ENCODE peak calls at places on chromosomes 5 and 9, in seven cellular contexts. U is mesendoderm, X is HCT116, F is OCI-LY7, D is neuronal stem cell, L is IMR-90, Z is astrocyte. N is an unnamed sample.

GRCh38 chr5:97388794-97389193 is 205.7 kb upstream of the RIOK2 start:
- DNase-seq in U (no peak), F (no peak), L (peak; percentile 63), D (no peak), Z (no peak), X (no peak), N (no peak)

GRCh38 chr5:173395933-173396308 is 67.7 kb upstream of the STC2 start:
- DNase-seq in Z (no peak), F (no peak), D (no peak), U (no peak), L (no peak), X (no peak), N (no peak)

GRCh38 chr5:83147593-83147992 is 70.2 kb downstream of the XRCC4 start:
- DNase-seq in X (no peak), Z (no peak), F (no peak), U (no peak), D (no peak), L (no peak), N (no peak)

GRCh38 chr9:112174965-112175795 is at the start of gene SUSD1:
- DNase-seq in F (no peak), U (peak; percentile 53), L (no peak), Z (no peak), X (no peak), D (peak; percentile 33), N (peak; percentile 72)

GRCh38 chr9:78354324-78354973 is 57.5 kb downstream of the PSAT1 start:
- DNase-seq in F (no peak), Z (no peak), X (no peak), L (no peak), D (no peak), U (no peak), N (no peak)

GRCh38 chr9:83744206-83744605 is 36.4 kb upstream of the UBQLN1 start:
- DNase-seq in F (no peak), U (no peak), X (no peak), D (no peak), L (no peak), Z (no peak), N (no peak)

GRCh38 chr5:1272201-1272600 is 22.7 kb downstream of the TERT start:
- DNase-seq in X (no peak), L (no peak), Z (no peak), F (no peak), D (no peak), U (no peak), N (no peak)

GRCh38 chr9:119868694-119869093 is 499.5 kb upstream of the BRINP1 start:
- DNase-seq in Z (no peak), F (no peak), D (no peak), X (no peak), U (peak; percentile 11), L (no peak), N (no peak)

GRCh38 chr5:173715607-173716006 is 99.2 kb upstream of the BOD1 start:
- DNase-seq in L (peak; percentile 34), X (no peak), U (peak; percentile 38), F (no peak), D (no peak), Z (no peak), N (no peak)

GRCh38 chr5:66829826-66830225 is 233.6 kb downstream of the MAST4 start:
- DNase-seq in D (peak; percentile 8), L (peak; percentile 8), X (no peak), F (no peak), U (peak; percentile 44), Z (peak; percentile 79), N (peak; percentile 36)

GRCh38 chr5:124371121-124371706 is 375.2 kb downstream of the ZNF608 start:
- DNase-seq in F (no peak), L (peak; percentile 4), U (no peak), D (no peak), Z (no peak), X (no peak), N (no peak)

GRCh38 chr5:28369418-28369817 is 1331.0 kb upstream of the CDH9 start:
- DNase-seq in X (no peak), F (no peak), D (no peak), Z (no peak), U (no peak), L (no peak), N (no peak)

GRCh38 chr5:135327429-135328127 is 71.5 kb downstream of the MACROH2A1 start:
- DNase-seq in U (no peak), D (no peak), F (no peak), X (no peak), Z (no peak), L (no peak), N (no peak)

GRCh38 chr5:107604990-107605389 is 65.7 kb downstream of the EFNA5 start:
- DNase-seq in L (peak; percentile 37), F (peak; percentile 29), Z (peak; percentile 21), D (no peak), X (no peak), U (no peak), N (peak; percentile 25)

GRCh38 chr9:87337335-87338074 is 160.2 kb upstream of the DAPK1 start:
- DNase-seq in F (no peak), L (no peak), X (no peak), Z (peak; percentile 63), D (peak; percentile 31), U (peak; percentile 96), N (peak; percentile 94)

GRCh38 chr5:14268236-14268701 is 125.1 kb downstream of the TRIO start:
- DNase-seq in Z (peak; percentile 87), X (peak; percentile 90), U (peak; percentile 98), D (no peak), L (peak; percentile 81), F (no peak), N (no peak)

GRCh38 chr9:469672-470040 is 255.0 kb downstream of the DOCK8 start:
- DNase-seq in D (no peak), L (no peak), F (peak; percentile 86), Z (no peak), X (no peak), U (no peak), N (peak; percentile 56)

GRCh38 chr5:136056336-136056735 is 27.5 kb downstream of the TGFBI start:
- DNase-seq in U (no peak), F (no peak), Z (no peak), L (no peak), X (no peak), D (no peak), N (no peak)

GRCh38 chr5:58085800-58086199 is 374.1 kb downstream of the PLK2 start:
- DNase-seq in Z (peak; percentile 88), X (peak; percentile 8), L (peak; percentile 63), U (no peak), D (no peak), F (no peak), N (no peak)

GRCh38 chr9:122090981-122091380 is 2.1 kb downstream of the TTLL11 start:
- DNase-seq in D (no peak), L (no peak), Z (no peak), X (no peak), F (no peak), U (no peak), N (no peak)

GRCh38 chr5:112417931-112418358 is 1.1 kb downstream of the EPB41L4A start:
- DNase-seq in X (no peak), L (no peak), Z (peak; percentile 4), U (peak; percentile 64), D (peak; percentile 23), F (no peak), N (peak; percentile 57)

GRCh38 chr9:117355542-117355941 is 59.3 kb downstream of the ASTN2 start:
- DNase-seq in X (no peak), L (no peak), F (no peak), Z (no peak), D (no peak), U (no peak), N (no peak)

GRCh38 chr5:39547548-39548154 is 122.9 kb upstream of the DAB2 start:
- DNase-seq in Z (peak; percentile 49), F (peak; percentile 38), L (peak; percentile 68), D (peak; percentile 41), X (peak; percentile 43), U (peak; percentile 63), N (peak; percentile 74)

DNA sequence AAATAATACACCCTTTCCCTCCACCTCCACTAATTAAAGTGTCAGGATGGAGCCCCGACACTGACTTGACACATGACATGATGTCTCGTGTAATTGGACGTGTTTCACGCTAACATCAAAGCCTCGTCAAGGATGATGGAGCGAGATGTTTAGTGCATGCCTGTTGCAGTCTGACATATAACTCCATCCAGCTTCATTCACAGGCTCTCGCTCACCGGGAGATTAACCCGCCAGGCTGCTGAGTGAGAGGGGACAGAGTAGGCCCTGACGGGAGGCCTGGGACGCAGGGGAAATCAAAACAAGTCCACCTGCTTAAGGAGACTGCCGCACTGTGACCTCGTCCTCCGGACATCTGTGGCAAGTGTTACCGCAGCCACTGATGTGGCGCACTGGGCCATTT is 263.5 kb downstream of the SLIT3 start:
- DNase-seq in U (no peak), X (no peak), F (no peak), D (no peak), Z (no peak), L (no peak), N (no peak)
- H3K4me2 ChIP-seq in U (no peak overlapping the region), X (no peak overlapping the region), F (no peak overlapping the region), D (no peak overlapping the region), Z (no peak overlapping the region), L (no peak overlapping the region), N (no peak overlapping the region)

DNA sequence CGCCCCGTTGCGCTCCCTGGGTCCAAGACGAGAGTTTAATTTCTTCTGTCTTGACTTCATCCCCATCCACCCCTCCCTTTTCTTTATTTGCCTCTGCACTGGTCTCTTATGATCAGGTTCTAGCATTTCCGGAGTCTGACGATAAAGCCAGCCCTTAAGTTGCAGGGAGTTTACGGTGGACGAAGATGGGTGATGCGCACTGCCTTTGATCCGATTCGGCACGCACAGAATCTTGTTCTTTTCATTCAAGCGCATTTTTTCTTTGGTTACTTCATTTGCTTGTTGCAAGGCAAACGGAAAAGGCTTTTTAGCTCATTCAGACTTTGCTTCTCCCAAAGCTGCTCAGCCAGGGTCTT is 490 bp upstream of the MCTP1 start:
- DNase-seq in U (peak; percentile 31), D (peak; percentile 31), L (no peak), F (no peak), Z (peak; percentile 8), X (no peak), N (peak; percentile 45)
- H3K4me2 ChIP-seq in U (peak overlapping the region; percentile 61), D (peak overlapping the region; percentile 99), L (peak overlapping the region; percentile 54), F (no peak overlapping the region), Z (peak overlapping the region; percentile 89), X (peak overlapping the region; percentile 75), N (peak overlapping the region; percentile 87)

GRCh38 chr5:172342907-172343306 is 59.3 kb upstream of the UBTD2 start:
- DNase-seq in D (no peak), U (peak; percentile 10), L (no peak), F (no peak), X (no peak), Z (no peak), N (no peak)
- H3K4me2 ChIP-seq in D (no peak overlapping the region), U (no peak overlapping the region), L (no peak overlapping the region), F (no peak overlapping the region), X (no peak overlapping the region), Z (no peak overlapping the region), N (no peak overlapping the region)

DNA sequence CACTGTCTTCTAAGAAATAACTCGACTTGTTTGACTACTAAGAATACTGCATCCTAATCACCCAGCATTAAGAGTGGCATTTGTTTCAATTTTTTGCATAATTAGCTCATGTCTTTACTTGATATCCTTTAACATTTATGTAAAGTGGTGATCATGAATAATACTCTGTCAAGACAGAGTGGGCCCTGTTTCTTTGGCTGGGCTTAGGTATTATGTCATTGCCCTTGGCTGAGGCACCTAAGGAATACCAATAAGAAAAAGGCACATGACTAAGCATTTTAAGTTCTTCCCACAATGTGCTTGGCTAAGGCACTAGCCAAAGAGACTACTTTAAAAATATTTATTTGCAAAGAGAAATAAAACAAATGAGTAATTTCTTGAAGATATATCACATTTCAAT is 308.1 kb downstream of the CTNND2 start:
- DNase-seq in Z (peak; percentile 58), D (no peak), U (peak; percentile 19), F (no peak), L (no peak), X (no peak), N (peak; percentile 10)
- H3K4me2 ChIP-seq in Z (no peak overlapping the region), D (no peak overlapping the region), U (no peak overlapping the region), F (no peak overlapping the region), L (no peak overlapping the region), X (no peak overlapping the region), N (no peak overlapping the region)

N was measured in GM23338.